ENCODE peak calls at places on chromosomes 13 and 19, in four cellular contexts. One of them, this sample, is unnamed.

GRCh38 chr13:39527961-39528720 is 74.9 kb downstream of the LHFPL6 start:
- DNase-seq in IMR-90: peak; percentile 96
- DNase-seq in stimulated activated CD8-positive, alpha-beta memory T cell treated with anti-CD3 and anti-CD28 coated beads, Interleukin-15, amount 100 ng/mL, for 1 hour: no peak
- DNase-seq in ascending aorta: no peak
- DNase-seq in this sample: no peak

GRCh38 chr13:49300716-49301589 is 53.2 kb downstream of the CDADC1 start:
- DNase-seq in IMR-90: peak; percentile 76
- DNase-seq in stimulated activated CD8-positive, alpha-beta memory T cell treated with anti-CD3 and anti-CD28 coated beads, Interleukin-15, amount 100 ng/mL, for 1 hour: peak; percentile 32
- DNase-seq in ascending aorta: no peak
- DNase-seq in this sample: no peak

GRCh38 chr19:32437096-32437495 is 31.5 kb downstream of the DPY19L3 start:
- DNase-seq in IMR-90: no peak
- DNase-seq in stimulated activated CD8-positive, alpha-beta memory T cell treated with anti-CD3 and anti-CD28 coated beads, Interleukin-15, amount 100 ng/mL, for 1 hour: no peak
- DNase-seq in ascending aorta: no peak
- DNase-seq in this sample: no peak

GRCh38 chr13:113787694-113788093 is 28.7 kb downstream of the TMEM255B start:
- DNase-seq in IMR-90: no peak
- DNase-seq in stimulated activated CD8-positive, alpha-beta memory T cell treated with anti-CD3 and anti-CD28 coated beads, Interleukin-15, amount 100 ng/mL, for 1 hour: no peak
- DNase-seq in ascending aorta: no peak
- DNase-seq in this sample: no peak

GRCh38 chr19:690203-690602 is 5.0 kb downstream of the PRSS57 start:
- DNase-seq in IMR-90: no peak
- DNase-seq in stimulated activated CD8-positive, alpha-beta memory T cell treated with anti-CD3 and anti-CD28 coated beads, Interleukin-15, amount 100 ng/mL, for 1 hour: no peak
- DNase-seq in ascending aorta: no peak
- DNase-seq in this sample: no peak

GRCh38 chr19:10115392-10116084 is 4.0 kb downstream of the P2RY11 start:
- DNase-seq in IMR-90: no peak
- DNase-seq in stimulated activated CD8-positive, alpha-beta memory T cell treated with anti-CD3 and anti-CD28 coated beads, Interleukin-15, amount 100 ng/mL, for 1 hour: no peak
- DNase-seq in ascending aorta: no peak
- DNase-seq in this sample: no peak

GRCh38 chr19:40742477-40742876 is 7.8 kb downstream of the ACTMAP start:
- DNase-seq in IMR-90: no peak
- DNase-seq in stimulated activated CD8-positive, alpha-beta memory T cell treated with anti-CD3 and anti-CD28 coated beads, Interleukin-15, amount 100 ng/mL, for 1 hour: no peak
- DNase-seq in ascending aorta: no peak
- DNase-seq in this sample: no peak

GRCh38 chr19:51798958-51799310 is 4.0 kb downstream of the FPR3 start:
- DNase-seq in IMR-90: no peak
- DNase-seq in stimulated activated CD8-positive, alpha-beta memory T cell treated with anti-CD3 and anti-CD28 coated beads, Interleukin-15, amount 100 ng/mL, for 1 hour: no peak
- DNase-seq in ascending aorta: no peak
- DNase-seq in this sample: no peak

GRCh38 chr13:95002968-95003813 is 290.8 kb upstream of the SOX21 start:
- DNase-seq in IMR-90: no peak
- DNase-seq in stimulated activated CD8-positive, alpha-beta memory T cell treated with anti-CD3 and anti-CD28 coated beads, Interleukin-15, amount 100 ng/mL, for 1 hour: no peak
- DNase-seq in ascending aorta: no peak
- DNase-seq in this sample: no peak

GRCh38 chr19:58439576-58440554 is at the start of gene ZNF132:
- DNase-seq in IMR-90: peak; percentile 100
- DNase-seq in stimulated activated CD8-positive, alpha-beta memory T cell treated with anti-CD3 and anti-CD28 coated beads, Interleukin-15, amount 100 ng/mL, for 1 hour: peak; percentile 82
- DNase-seq in ascending aorta: peak; percentile 98
- DNase-seq in this sample: peak; percentile 40

GRCh38 chr19:7550987-7551761 is 15.7 kb downstream of the PNPLA6 start:
- DNase-seq in IMR-90: peak; percentile 30
- DNase-seq in stimulated activated CD8-positive, alpha-beta memory T cell treated with anti-CD3 and anti-CD28 coated beads, Interleukin-15, amount 100 ng/mL, for 1 hour: no peak
- DNase-seq in ascending aorta: no peak
- DNase-seq in this sample: no peak

GRCh38 chr13:100100115-100100879 is 11.4 kb downstream of the PCCA start:
- DNase-seq in IMR-90: peak; percentile 87
- DNase-seq in stimulated activated CD8-positive, alpha-beta memory T cell treated with anti-CD3 and anti-CD28 coated beads, Interleukin-15, amount 100 ng/mL, for 1 hour: no peak
- DNase-seq in ascending aorta: no peak
- DNase-seq in this sample: no peak

GRCh38 chr19:41928221-41928683 is at the start of gene ERFL:
- DNase-seq in IMR-90: no peak
- DNase-seq in stimulated activated CD8-positive, alpha-beta memory T cell treated with anti-CD3 and anti-CD28 coated beads, Interleukin-15, amount 100 ng/mL, for 1 hour: no peak
- DNase-seq in ascending aorta: no peak
- DNase-seq in this sample: no peak

GRCh38 chr13:51629711-51630575 is 45.7 kb downstream of the WDFY2 start:
- DNase-seq in IMR-90: no peak
- DNase-seq in stimulated activated CD8-positive, alpha-beta memory T cell treated with anti-CD3 and anti-CD28 coated beads, Interleukin-15, amount 100 ng/mL, for 1 hour: no peak
- DNase-seq in ascending aorta: no peak
- DNase-seq in this sample: no peak

GRCh38 chr13:111941845-111942447 is 125.0 kb upstream of the SOX1 start:
- DNase-seq in IMR-90: no peak
- DNase-seq in stimulated activated CD8-positive, alpha-beta memory T cell treated with anti-CD3 and anti-CD28 coated beads, Interleukin-15, amount 100 ng/mL, for 1 hour: no peak
- DNase-seq in ascending aorta: no peak
- DNase-seq in this sample: no peak

GRCh38 chr19:46919324-46919723 is 58.5 kb downstream of the ARHGAP35 start:
- DNase-seq in IMR-90: peak; percentile 75
- DNase-seq in stimulated activated CD8-positive, alpha-beta memory T cell treated with anti-CD3 and anti-CD28 coated beads, Interleukin-15, amount 100 ng/mL, for 1 hour: no peak
- DNase-seq in ascending aorta: no peak
- DNase-seq in this sample: no peak